ENCODE peak calls at places on chromosomes 3 and 15, in ten cellular contexts. One of them, this sample, is unnamed.

GRCh38 chr3:156750874-156751245 is 75.3 kb upstream of the LEKR1 start:
- DNase-seq in HCEC 1CT: peak
- DNase-seq in WTC11: no peak
- DNase-seq in NCI-H748 treated with DMSO at 0.1 percent for 48 hours: no peak
- DNase-seq in GM03348: peak
- DNase-seq in glutamatergic neuron: no peak
- DNase-seq in stimulated activated CD4-positive, alpha-beta T cell treated with anti-CD3 and anti-CD28 coated beads, Interleukin-4, amount 100 ng/mL, for 4 hours: no peak
- DNase-seq in germinal center: no peak
- DNase-seq in OCI-LY7: no peak
- DNase-seq in A549: no peak
- DNase-seq in this sample: no peak

GRCh38 chr3:11379238-11379823 is 107.1 kb downstream of the ATG7 start:
- DNase-seq in stimulated activated CD4-positive, alpha-beta T cell treated with anti-CD3 and anti-CD28 coated beads, Interleukin-4, amount 100 ng/mL, for 4 hours: no peak
- DNase-seq in HCEC 1CT: peak
- DNase-seq in GM03348: peak
- DNase-seq in glutamatergic neuron: no peak
- DNase-seq in WTC11: no peak
- DNase-seq in NCI-H748 treated with DMSO at 0.1 percent for 48 hours: peak
- DNase-seq in A549: peak
- DNase-seq in germinal center: peak
- DNase-seq in OCI-LY7: peak
- DNase-seq in this sample: peak

GRCh38 chr3:191139771-191140170 is 59.3 kb upstream of the OSTN start:
- DNase-seq in HCEC 1CT: no peak
- DNase-seq in OCI-LY7: no peak
- DNase-seq in stimulated activated CD4-positive, alpha-beta T cell treated with anti-CD3 and anti-CD28 coated beads, Interleukin-4, amount 100 ng/mL, for 4 hours: no peak
- DNase-seq in WTC11: no peak
- DNase-seq in germinal center: no peak
- DNase-seq in A549: no peak
- DNase-seq in glutamatergic neuron: no peak
- DNase-seq in NCI-H748 treated with DMSO at 0.1 percent for 48 hours: no peak
- DNase-seq in GM03348: peak
- DNase-seq in this sample: no peak

GRCh38 chr15:59237119-59237853 is 30.6 kb downstream of the LDHAL6B start:
- DNase-seq in A549: no peak
- DNase-seq in glutamatergic neuron: no peak
- DNase-seq in germinal center: peak
- DNase-seq in GM03348: no peak
- DNase-seq in stimulated activated CD4-positive, alpha-beta T cell treated with anti-CD3 and anti-CD28 coated beads, Interleukin-4, amount 100 ng/mL, for 4 hours: no peak
- DNase-seq in OCI-LY7: peak
- DNase-seq in NCI-H748 treated with DMSO at 0.1 percent for 48 hours: no peak
- DNase-seq in HCEC 1CT: peak
- DNase-seq in WTC11: no peak
- DNase-seq in this sample: no peak

GRCh38 chr3:81955908-81956307 is 194.5 kb upstream of the GBE1 start:
- DNase-seq in OCI-LY7: no peak
- DNase-seq in GM03348: no peak
- DNase-seq in stimulated activated CD4-positive, alpha-beta T cell treated with anti-CD3 and anti-CD28 coated beads, Interleukin-4, amount 100 ng/mL, for 4 hours: no peak
- DNase-seq in A549: no peak
- DNase-seq in NCI-H748 treated with DMSO at 0.1 percent for 48 hours: no peak
- DNase-seq in germinal center: no peak
- DNase-seq in glutamatergic neuron: no peak
- DNase-seq in HCEC 1CT: no peak
- DNase-seq in WTC11: no peak
- DNase-seq in this sample: peak

GRCh38 chr3:172241385-172241784 is 202.0 kb downstream of the FNDC3B start:
- DNase-seq in glutamatergic neuron: no peak
- DNase-seq in WTC11: no peak
- DNase-seq in NCI-H748 treated with DMSO at 0.1 percent for 48 hours: no peak
- DNase-seq in A549: no peak
- DNase-seq in OCI-LY7: no peak
- DNase-seq in germinal center: no peak
- DNase-seq in stimulated activated CD4-positive, alpha-beta T cell treated with anti-CD3 and anti-CD28 coated beads, Interleukin-4, amount 100 ng/mL, for 4 hours: no peak
- DNase-seq in GM03348: no peak
- DNase-seq in HCEC 1CT: no peak
- DNase-seq in this sample: no peak

GRCh38 chr3:11592460-11593298 is 51.0 kb downstream of the VGLL4 start:
- DNase-seq in A549: no peak
- DNase-seq in NCI-H748 treated with DMSO at 0.1 percent for 48 hours: no peak
- DNase-seq in OCI-LY7: no peak
- DNase-seq in germinal center: no peak
- DNase-seq in WTC11: no peak
- DNase-seq in glutamatergic neuron: no peak
- DNase-seq in GM03348: no peak
- DNase-seq in stimulated activated CD4-positive, alpha-beta T cell treated with anti-CD3 and anti-CD28 coated beads, Interleukin-4, amount 100 ng/mL, for 4 hours: no peak
- DNase-seq in HCEC 1CT: peak
- DNase-seq in this sample: no peak

GRCh38 chr3:94225176-94225742 is 162.4 kb downstream of the NSUN3 start:
- DNase-seq in WTC11: no peak
- DNase-seq in HCEC 1CT: peak
- DNase-seq in germinal center: no peak
- DNase-seq in NCI-H748 treated with DMSO at 0.1 percent for 48 hours: no peak
- DNase-seq in GM03348: peak
- DNase-seq in glutamatergic neuron: no peak
- DNase-seq in stimulated activated CD4-positive, alpha-beta T cell treated with anti-CD3 and anti-CD28 coated beads, Interleukin-4, amount 100 ng/mL, for 4 hours: no peak
- DNase-seq in OCI-LY7: no peak
- DNase-seq in A549: no peak
- DNase-seq in this sample: no peak

GRCh38 chr3:45464336-45464809 is 76.0 kb downstream of the LARS2 start:
- DNase-seq in A549: peak
- DNase-seq in HCEC 1CT: no peak
- DNase-seq in OCI-LY7: peak
- DNase-seq in stimulated activated CD4-positive, alpha-beta T cell treated with anti-CD3 and anti-CD28 coated beads, Interleukin-4, amount 100 ng/mL, for 4 hours: peak
- DNase-seq in NCI-H748 treated with DMSO at 0.1 percent for 48 hours: no peak
- DNase-seq in germinal center: no peak
- DNase-seq in glutamatergic neuron: no peak
- DNase-seq in GM03348: no peak
- DNase-seq in WTC11: peak
- DNase-seq in this sample: no peak

GRCh38 chr15:82139823-82140268 is 94.0 kb upstream of the MEX3B start:
- DNase-seq in A549: peak
- DNase-seq in OCI-LY7: peak
- DNase-seq in germinal center: peak
- DNase-seq in WTC11: no peak
- DNase-seq in glutamatergic neuron: no peak
- DNase-seq in HCEC 1CT: peak
- DNase-seq in GM03348: peak
- DNase-seq in stimulated activated CD4-positive, alpha-beta T cell treated with anti-CD3 and anti-CD28 coated beads, Interleukin-4, amount 100 ng/mL, for 4 hours: no peak
- DNase-seq in NCI-H748 treated with DMSO at 0.1 percent for 48 hours: no peak
- DNase-seq in this sample: peak

GRCh38 chr3:191376742-191377141 is 46.4 kb upstream of the UTS2B start:
- DNase-seq in NCI-H748 treated with DMSO at 0.1 percent for 48 hours: no peak
- DNase-seq in germinal center: no peak
- DNase-seq in GM03348: peak
- DNase-seq in OCI-LY7: no peak
- DNase-seq in glutamatergic neuron: no peak
- DNase-seq in A549: no peak
- DNase-seq in HCEC 1CT: peak
- DNase-seq in WTC11: no peak
- DNase-seq in stimulated activated CD4-positive, alpha-beta T cell treated with anti-CD3 and anti-CD28 coated beads, Interleukin-4, amount 100 ng/mL, for 4 hours: no peak
- DNase-seq in this sample: no peak

GRCh38 chr15:88401269-88401971 is 65.8 kb downstream of the MRPL46 start:
- DNase-seq in glutamatergic neuron: no peak
- DNase-seq in NCI-H748 treated with DMSO at 0.1 percent for 48 hours: no peak
- DNase-seq in HCEC 1CT: no peak
- DNase-seq in OCI-LY7: peak
- DNase-seq in A549: no peak
- DNase-seq in stimulated activated CD4-positive, alpha-beta T cell treated with anti-CD3 and anti-CD28 coated beads, Interleukin-4, amount 100 ng/mL, for 4 hours: no peak
- DNase-seq in germinal center: peak
- DNase-seq in GM03348: no peak
- DNase-seq in WTC11: no peak
- DNase-seq in this sample: no peak

This sample was measured in NCI-H1092 treated with DMSO at 0.1 percent for 48 hours.